ENCODE peak calls at places on chromosomes 2 and 18, in four cellular contexts. E is HepG2, D is HCT116, U is K562. M is an unnamed sample.

GRCh38 chr2:207046642-207047213 is 107.4 kb downstream of the CPO start:
- DNase-seq in E (no peak), D (no peak), U (no peak), M (no peak)

GRCh38 chr2:30932850-30933249 is 125.6 kb upstream of the CAPN13 start:
- DNase-seq in E (no peak), D (no peak), U (no peak), M (no peak)

GRCh38 chr2:182784777-182785176 is 68.7 kb downstream of the DNAJC10 start:
- DNase-seq in E (peak; percentile 52), D (peak; percentile 28), U (peak; percentile 34), M (no peak)

GRCh38 chr2:226306969-226307368 is 492.7 kb downstream of the IRS1 start:
- DNase-seq in E (no peak), D (no peak), U (no peak), M (no peak)

GRCh38 chr2:54088191-54088634 is 27.2 kb upstream of the ACYP2 start:
- DNase-seq in E (no peak), D (no peak), U (peak; percentile 31), M (no peak)

GRCh38 chr2:120218181-120218580 is 5.0 kb downstream of the TMEM185B start:
- DNase-seq in E (no peak), D (no peak), U (no peak), M (no peak)

GRCh38 chr2:6290626-6291025 is 575.1 kb downstream of the CMPK2 start:
- DNase-seq in E (no peak), D (no peak), U (no peak), M (no peak)

GRCh38 chr2:84494070-84494469 is 22.2 kb upstream of the DNAH6 start:
- DNase-seq in E (no peak), D (no peak), U (no peak), M (no peak)

GRCh38 chr2:44768438-44769236 is 172.9 kb upstream of the SIX3 start:
- DNase-seq in E (no peak), D (no peak), U (no peak), M (no peak)

GRCh38 chr2:173966274-173967098 is 1.3 kb upstream of the SP3 start:
- DNase-seq in E (peak; percentile 94), D (no peak), U (no peak), M (no peak)

GRCh38 chr2:107146181-107146580 is 260.2 kb upstream of the ST6GAL2 start:
- DNase-seq in E (no peak), D (no peak), U (no peak), M (no peak)

GRCh38 chr2:105313877-105314276 is 15.7 kb downstream of the TGFBRAP1 start:
- DNase-seq in E (no peak), D (no peak), U (no peak), M (no peak)

GRCh38 chr18:59983506-59983905 is 83.7 kb downstream of the PMAIP1 start:
- DNase-seq in E (no peak), D (no peak), U (no peak), M (no peak)

GRCh38 chr18:36583155-36583745 is 245.6 kb downstream of the TPGS2 start:
- DNase-seq in E (no peak), D (no peak), U (no peak), M (no peak)

GRCh38 chr2:5587726-5588125 is 104.5 kb upstream of the SOX11 start:
- DNase-seq in E (no peak), D (no peak), U (no peak), M (no peak)

GRCh38 chr2:25690058-25690457 is 16.7 kb upstream of the DTNB start:
- DNase-seq in E (peak; percentile 79), D (no peak), U (no peak), M (no peak)

GRCh38 chr2:100211517-100211916 is 69.1 kb upstream of the AFF3 start:
- DNase-seq in E (no peak), D (no peak), U (no peak), M (no peak)

GRCh38 chr2:175478369-175478768 is 296.9 kb upstream of the ATP5MC3 start:
- DNase-seq in E (no peak), D (peak; percentile 42), U (no peak), M (no peak)

GRCh38 chr2:105747997-105748396 is 3.3 kb downstream of the NCK2 start:
- DNase-seq in E (no peak), D (no peak), U (no peak), M (no peak)

GRCh38 chr2:107303964-107304363 is 418.0 kb upstream of the ST6GAL2 start:
- DNase-seq in E (no peak), D (no peak), U (peak; percentile 2), M (no peak)

GRCh38 chr2:130372833-130373807 is 17.3 kb downstream of the PTPN18 start:
- DNase-seq in E (no peak), D (no peak), U (no peak), M (no peak)

GRCh38 chr2:144377929-144378328 is 142.0 kb downstream of the ZEB2 start:
- DNase-seq in E (no peak), D (no peak), U (peak; percentile 51), M (no peak)

GRCh38 chr2:229118336-229118735 is 152.8 kb downstream of the PID1 start:
- DNase-seq in E (no peak), D (no peak), U (no peak), M (no peak)

GRCh38 chr2:172943992-172944793 is 131.5 kb upstream of the MAP3K20 start:
- DNase-seq in E (no peak), D (no peak), U (no peak), M (no peak)

GRCh38 chr2:19812166-19812565 is 89.6 kb downstream of the TTC32 start:
- DNase-seq in E (no peak), D (no peak), U (no peak), M (no peak)

GRCh38 chr2:24049485-24050021 is at the start of gene FKBP1B:
- DNase-seq in E (peak; percentile 60), D (peak; percentile 41), U (peak; percentile 80), M (no peak)

GRCh38 chr2:173184031-173185004 is 108.7 kb downstream of the MAP3K20 start:
- DNase-seq in E (no peak), D (peak; percentile 75), U (peak; percentile 29), M (peak; percentile 93)

GRCh38 chr2:151040036-151040435 is 221.6 kb downstream of the RBM43 start:
- DNase-seq in E (no peak), D (no peak), U (no peak), M (no peak)

GRCh38 chr18:2655954-2656236 is 369 bp downstream of the SMCHD1 start:
- DNase-seq in E (no peak), D (peak; percentile 13), U (peak; percentile 67), M (no peak)

GRCh38 chr2:23668756-23669304 is 258.1 kb downstream of the ATAD2B start:
- DNase-seq in E (no peak), D (no peak), U (no peak), M (no peak)

GRCh38 chr18:6543330-6543908 is 128.7 kb upstream of the L3MBTL4 start:
- DNase-seq in E (peak; percentile 14), D (no peak), U (peak; percentile 18), M (no peak)

GRCh38 chr2:203535784-203536590 is 886 bp upstream of the RAPH1 start:
- DNase-seq in E (no peak), D (no peak), U (peak; percentile 28), M (no peak)

GRCh38 chr18:77401173-77401572 is 151.5 kb downstream of the GALR1 start:
- DNase-seq in E (no peak), D (no peak), U (no peak), M (no peak)

GRCh38 chr2:76958749-76959148 is 563.4 kb downstream of the LRRTM4 start:
- DNase-seq in E (peak; percentile 10), D (no peak), U (peak; percentile 3), M (no peak)

GRCh38 chr2:45652090-45653050 is 895 bp downstream of the PRKCE start:
- DNase-seq in E (no peak), D (no peak), U (no peak), M (no peak)

GRCh38 chr2:38421274-38422056 is 44.4 kb upstream of the ATL2 start:
- DNase-seq in E (no peak), D (no peak), U (no peak), M (no peak)

GRCh38 chr18:45667056-45667455 is 51.8 kb downstream of the SLC14A2 start:
- DNase-seq in E (no peak), D (no peak), U (no peak), M (no peak)

GRCh38 chr2:176091329-176092258 is 927 bp upstream of the HOXD13 start:
- DNase-seq in E (no peak), D (no peak), U (no peak), M (no peak)

GRCh38 chr18:47566809-47567208 is 315.3 kb upstream of the SKOR2 start:
- DNase-seq in E (no peak), D (no peak), U (no peak), M (no peak)
- TF ChIP-seq TCF7L2 in E (no peak), D (no peak), U (no peak), M (no peak)

GRCh38 chr18:11570770-11571169 is 38.6 kb upstream of the SLC35G4 start:
- DNase-seq in E (no peak), D (no peak), U (peak; percentile 17), M (no peak)
- TF ChIP-seq SIN3A in E (no peak), D (no peak), U (no peak), M (no peak)

DNA sequence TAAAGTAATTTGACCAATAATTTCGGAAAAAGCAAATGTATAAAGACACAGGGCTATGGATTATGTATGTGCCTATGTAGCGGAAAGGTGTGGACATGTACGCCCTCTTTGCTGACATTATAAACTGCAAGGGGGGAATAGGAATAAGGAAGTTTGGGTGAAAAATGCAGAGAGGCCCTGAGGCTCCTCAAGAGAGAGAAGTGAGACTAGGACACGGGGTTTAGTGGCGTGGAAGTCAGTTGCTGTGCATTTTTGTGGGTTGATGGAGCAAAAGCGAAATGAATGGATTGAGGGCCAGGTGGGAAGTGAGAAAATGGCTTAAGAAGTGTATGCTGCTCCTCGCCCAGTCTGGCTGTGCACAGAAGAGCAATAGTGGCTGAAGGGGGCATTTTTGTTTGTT is 96.2 kb upstream of the B3GNT7 start:
- DNase-seq in E (no peak), D (no peak), U (no peak), M (no peak)
- TF ChIP-seq CTCF in E (no peak), D (no peak), U (no peak), M (no peak)

DNA sequence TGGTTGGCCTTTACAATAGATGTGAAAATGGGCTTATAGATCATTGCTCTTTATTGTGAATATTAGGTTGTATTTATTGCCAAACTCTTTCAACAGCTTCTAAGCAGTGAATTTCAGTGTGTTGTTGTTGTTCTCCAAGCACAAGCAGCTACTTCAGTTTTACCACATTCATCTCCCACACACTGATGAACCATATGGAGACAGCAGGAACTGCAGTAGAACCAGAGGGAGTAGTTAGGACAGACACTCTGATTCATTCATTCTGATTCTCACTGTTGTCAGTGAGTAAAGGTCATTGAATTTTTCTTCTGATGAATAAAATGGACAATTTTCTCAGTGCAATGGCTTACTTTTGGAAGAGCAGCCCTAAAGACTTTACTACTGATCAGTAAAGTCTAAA is 40.2 kb downstream of the CCDC74A start:
- DNase-seq in E (no peak), D (no peak), U (no peak), M (no peak)
- TF ChIP-seq TCF7L2 in E (no peak), D (no peak), U (no peak), M (no peak)

GRCh38 chr18:13621446-13621849 is 104.9 kb downstream of the FAM210A start:
- DNase-seq in E (no peak), D (no peak), U (no peak), M (no peak)
- TF ChIP-seq SIN3A in E (no peak), D (no peak), U (no peak), M (no peak)

DNA sequence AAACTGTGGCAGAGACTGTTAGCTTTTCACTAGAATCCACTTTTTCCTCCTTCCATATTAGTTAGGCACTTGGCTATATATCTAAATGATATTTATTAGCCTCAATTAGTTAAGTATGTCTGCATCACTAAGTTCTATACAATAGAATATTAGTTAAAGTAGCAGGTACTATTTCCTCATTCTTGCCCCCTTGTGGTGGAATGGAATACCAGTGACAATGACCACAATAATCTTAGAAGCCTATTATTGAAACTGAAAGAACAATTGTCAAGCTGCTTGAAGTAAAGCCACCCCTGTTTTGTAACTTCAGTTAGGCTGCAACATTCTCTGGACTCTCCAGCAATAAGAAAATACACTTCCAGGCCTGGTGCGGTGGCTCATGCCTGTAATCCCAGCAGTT is 476.3 kb upstream of the VWC2L start:
- DNase-seq in E (peak; percentile 44), D (no peak), U (peak; percentile 1), M (no peak)
- TF ChIP-seq CTCF in E (peak; percentile 60), D (peak; percentile 27), U (no peak), M (peak; percentile 35)